ENCODE peak calls at places on chromosomes 16 and 17, in eight cellular contexts. Y is HCT116, J is NT2/D1, S is neuronal stem cell, F is fibroblast of lung, L is endothelial cell of umbilical vein, B is neural progenitor cell, V is mesendoderm. P is an unnamed sample.
A peak's percentile ranks its signal among the peaks of the same experiment; 100 is the strongest.

GRCh38 chr16:50261707-50262235 is 4.6 kb upstream of the ADCY7 start:
- DNase-seq in B (no peak), S (no peak), Y (no peak), J (no peak), V (no peak), L (no peak), F (no peak), P (no peak)

GRCh38 chr16:88854306-88855111 is 2.2 kb downstream of the GALNS start:
- DNase-seq in B (no peak), V (no peak), S (no peak), Y (no peak), L (no peak), J (no peak), F (no peak), P (no peak)

GRCh38 chr16:19245326-19245925 is 40.1 kb upstream of the CLEC19A start:
- DNase-seq in S (no peak), Y (no peak), F (no peak), J (no peak), V (no peak), L (no peak), B (no peak), P (no peak)

GRCh38 chr17:57699751-57700186 is 45.3 kb downstream of the CCDC182 start:
- DNase-seq in Y (no peak), V (no peak), S (no peak), F (no peak), B (no peak), J (no peak), L (no peak), P (no peak)

GRCh38 chr16:1945559-1946391 is 2.8 kb upstream of the MSRB1 start:
- DNase-seq in J (no peak), F (no peak), V (no peak), B (no peak), L (no peak), Y (no peak), S (no peak), P (no peak)

GRCh38 chr16:10862432-10862831 is 14.6 kb upstream of the CIITA start:
- DNase-seq in V (no peak), Y (peak; percentile 37), J (no peak), F (peak; percentile 73), S (no peak), L (no peak), B (no peak), P (peak; percentile 12)

GRCh38 chr16:89924298-89924924 is 1.3 kb downstream of the TUBB3 start:
- DNase-seq in Y (no peak), B (peak; percentile 94), V (peak; percentile 93), L (peak; percentile 16), F (peak; percentile 68), J (peak; percentile 82), S (peak; percentile 94), P (peak; percentile 80)

GRCh38 chr16:69166221-69166833 is 20.6 kb upstream of the SNTB2 start:
- DNase-seq in B (no peak), S (no peak), F (peak; percentile 61), Y (no peak), J (no peak), L (peak; percentile 49), V (no peak), P (peak; percentile 41)

GRCh38 chr16:11052080-11052808 is 107.9 kb downstream of the CLEC16A start:
- DNase-seq in S (no peak), L (no peak), B (no peak), J (no peak), F (peak; percentile 18), Y (no peak), V (peak; percentile 48), P (no peak)

GRCh38 chr17:36705651-36706436 is 104.5 kb downstream of the MRM1 start:
- DNase-seq in Y (peak; percentile 18), V (peak; percentile 72), B (peak; percentile 74), L (peak; percentile 10), S (no peak), J (no peak), F (peak; percentile 4), P (peak; percentile 7)

GRCh38 chr17:8162232-8162996 is at the start of gene VAMP2:
- DNase-seq in L (peak; percentile 58), J (no peak), V (peak; percentile 68), F (peak; percentile 65), S (no peak), Y (no peak), B (peak; percentile 90), P (peak; percentile 91)

GRCh38 chr17:72267601-72268000 is 146.8 kb downstream of the SOX9 start:
- DNase-seq in V (no peak), J (no peak), S (no peak), Y (no peak), B (no peak), F (no peak), L (no peak), P (no peak)

GRCh38 chr17:8371786-8372185 is 4.7 kb downstream of the KRABD2 start:
- DNase-seq in S (no peak), F (no peak), V (no peak), Y (no peak), B (no peak), J (no peak), L (peak; percentile 68), P (no peak)

GRCh38 chr16:63568184-63568583 is 1531.9 kb upstream of the CDH8 start:
- DNase-seq in V (peak; percentile 2), J (no peak), Y (no peak), L (no peak), F (no peak), S (peak; percentile 12), B (peak; percentile 52), P (no peak)

GRCh38 chr17:1764274-1764673 is 2.4 kb downstream of the SERPINF1 start:
- DNase-seq in J (no peak), B (no peak), Y (no peak), S (no peak), L (peak; percentile 89), V (no peak), F (peak; percentile 93), P (peak; percentile 78)

GRCh38 chr16:53752566-53752965 is 48.6 kb downstream of the FTO start:
- DNase-seq in S (no peak), Y (no peak), J (no peak), F (no peak), V (no peak), L (no peak), B (no peak), P (no peak)

GRCh38 chr17:79612468-79613194 is 1.8 kb upstream of the RBFOX3 start:
- DNase-seq in S (peak; percentile 69), Y (peak; percentile 63), L (peak; percentile 24), J (peak; percentile 61), V (peak; percentile 80), B (peak; percentile 92), F (peak; percentile 5), P (peak; percentile 20)

GRCh38 chr17:78390241-78391050 is 12.0 kb downstream of the PGS1 start:
- DNase-seq in Y (no peak), F (peak; percentile 94), B (no peak), J (no peak), V (peak; percentile 96), L (no peak), S (no peak), P (peak; percentile 77)

GRCh38 chr16:30567991-30568638 is 3.4 kb downstream of the ZNF688 start:
- DNase-seq in V (no peak), J (no peak), L (no peak), F (peak; percentile 72), B (no peak), Y (no peak), S (no peak), P (peak; percentile 58)

GRCh38 chr17:32914181-32914580 is 13.8 kb upstream of the TMEM98 start:
- DNase-seq in S (no peak), Y (no peak), B (no peak), V (no peak), J (no peak), F (no peak), L (no peak), P (no peak)

GRCh38 chr17:67364847-67365761 is 1.3 kb downstream of the PSMD12 start:
- DNase-seq in Y (no peak), S (no peak), B (no peak), J (no peak), L (no peak), F (no peak), V (no peak), P (no peak)

GRCh38 chr17:78168906-78169793 is 769 bp downstream of the SYNGR2 start:
- DNase-seq in B (peak; percentile 60), Y (peak; percentile 64), J (no peak), L (peak; percentile 46), V (peak; percentile 67), S (no peak), F (no peak), P (peak; percentile 62)

GRCh38 chr16:88376835-88377726 is 5.7 kb upstream of the ZNF469 start:
- DNase-seq in B (no peak), S (no peak), Y (no peak), J (no peak), V (no peak), F (no peak), L (no peak), P (no peak)

GRCh38 chr17:75288359-75288758 is 874 bp downstream of the SLC25A19 start:
- DNase-seq in F (no peak), B (no peak), L (no peak), S (no peak), V (no peak), J (no peak), Y (no peak), P (no peak)

GRCh38 chr17:75287221-75287620 is 2.0 kb downstream of the SLC25A19 start:
- DNase-seq in B (no peak), F (no peak), J (no peak), S (no peak), L (no peak), Y (no peak), V (no peak), P (no peak)

GRCh38 chr17:75288784-75289121 is 480 bp downstream of the SLC25A19 start:
- DNase-seq in B (peak; percentile 65), S (no peak), F (no peak), L (no peak), J (no peak), V (peak; percentile 57), Y (no peak), P (no peak)

GRCh38 chr17:75289122-75289831 is at the start of gene SLC25A19:
- DNase-seq in V (peak; percentile 100), B (peak; percentile 99), L (peak; percentile 100), J (peak; percentile 97), Y (peak; percentile 99), F (peak; percentile 98), S (peak; percentile 97), P (peak; percentile 99)

GRCh38 chr17:75289832-75290337 is 652 bp upstream of the SLC25A19 start:
- DNase-seq in J (no peak), V (no peak), F (peak; percentile 82), S (no peak), L (peak; percentile 71), B (no peak), Y (no peak), P (peak; percentile 82)
- H3K9ac ChIP-seq in J (peak overlapping the region; percentile 74), V (peak overlapping the region; percentile 67), F (peak overlapping the region; percentile 81), S (no peak overlapping the region), L (peak overlapping the region; percentile 89), B (no peak overlapping the region), Y (peak overlapping the region; percentile 82), P (peak overlapping the region; percentile 94)

GRCh38 chr16:73046484-73047214 is 1.3 kb downstream of the ZFHX3 start:
- DNase-seq in B (no peak), Y (no peak), F (no peak), L (no peak), J (no peak), S (no peak), V (no peak), P (no peak)
- H3K4me3 ChIP-seq in B (no peak overlapping the region), Y (peak overlapping the region; percentile 73), F (peak overlapping the region; percentile 77), L (no peak overlapping the region), J (no peak overlapping the region), S (peak overlapping the region; percentile 52), V (no peak overlapping the region), P (peak overlapping the region; percentile 83)

GRCh38 chr17:63001689-63002394 is 35.8 kb downstream of the TANC2 start:
- DNase-seq in Y (no peak), B (no peak), L (no peak), J (no peak), S (no peak), F (no peak), V (no peak), P (no peak)
- H3K9ac ChIP-seq in Y (no peak overlapping the region), B (no peak overlapping the region), L (no peak overlapping the region), J (no peak overlapping the region), S (no peak overlapping the region), F (no peak overlapping the region), V (no peak overlapping the region), P (no peak overlapping the region)

GRCh38 chr17:49708515-49709161 is 874 bp upstream of the SLC35B1 start:
- DNase-seq in Y (no peak), V (peak; percentile 32), F (no peak), J (no peak), B (peak; percentile 11), L (no peak), S (no peak), P (no peak)
- H3K4me3 ChIP-seq in Y (peak overlapping the region; percentile 85), V (no peak overlapping the region), F (peak overlapping the region; percentile 68), J (no peak overlapping the region), B (no peak overlapping the region), L (peak overlapping the region; percentile 74), S (peak overlapping the region; percentile 76), P (peak overlapping the region; percentile 94)

P was measured in adipocyte.